ENCODE peak calls at places on chromosomes 6 and 20, in nine cellular contexts. C, K, L, U, E, T, H, P and I are unnamed samples.

GRCh38 chr6:151482290-151482689 is 11.5 kb upstream of the CCDC170 start:
- DNase-seq in C (no peak), K (no peak), L (peak), U (no peak), E (no peak), T (no peak), H (no peak), P (no peak), I (no peak)

GRCh38 chr6:83978324-83978734 is 55.2 kb upstream of the MRAP2 start:
- DNase-seq in C (no peak), K (no peak), L (peak), U (no peak), E (no peak), T (no peak), H (no peak), P (no peak), I (no peak)

GRCh38 chr6:90294614-90294988 is 2.0 kb downstream of the BACH2 start:
- DNase-seq in C (no peak), K (no peak), L (peak), U (no peak), E (no peak), T (no peak), H (peak), P (peak), I (no peak)

GRCh38 chr6:169845426-169846285 is 94.2 kb downstream of the ERMARD start:
- DNase-seq in C (peak), K (no peak), L (no peak), U (no peak), E (no peak), T (no peak), H (peak), P (no peak), I (no peak)

GRCh38 chr6:50330963-50331362 is 281.2 kb upstream of the DEFB112 start:
- DNase-seq in C (no peak), K (no peak), L (no peak), U (no peak), E (no peak), T (no peak), H (no peak), P (no peak), I (no peak)

GRCh38 chr6:80988892-80989291 is 763.6 kb downstream of the TENT5A start:
- DNase-seq in C (no peak), K (no peak), L (no peak), U (no peak), E (no peak), T (no peak), H (no peak), P (no peak), I (no peak)

GRCh38 chr20:21665687-21666446 is 39.6 kb upstream of the PAX1 start:
- DNase-seq in C (no peak), K (no peak), L (no peak), U (no peak), E (no peak), T (no peak), H (no peak), P (no peak), I (no peak)

GRCh38 chr20:49028684-49029083 is 17.4 kb upstream of the CSE1L start:
- DNase-seq in C (no peak), K (no peak), L (peak), U (no peak), E (no peak), T (no peak), H (no peak), P (no peak), I (no peak)

GRCh38 chr6:12324096-12324495 is 33.9 kb downstream of the EDN1 start:
- DNase-seq in C (no peak), K (peak), L (peak), U (no peak), E (peak), T (no peak), H (no peak), P (no peak), I (peak)

GRCh38 chr6:43308101-43308989 is at the start of gene CRIP3:
- DNase-seq in C (peak), K (peak), L (peak), U (no peak), E (peak), T (peak), H (peak), P (peak), I (no peak)

GRCh38 chr6:105739764-105740163 is 336.9 kb upstream of the PREP start:
- DNase-seq in C (no peak), K (no peak), L (no peak), U (no peak), E (no peak), T (no peak), H (no peak), P (no peak), I (no peak)

GRCh38 chr20:32162367-32162766 is 45.2 kb downstream of the PLAGL2 start:
- DNase-seq in C (no peak), K (no peak), L (no peak), U (no peak), E (no peak), T (no peak), H (peak), P (no peak), I (no peak)

GRCh38 chr6:165321150-165321549 is 11.7 kb upstream of the C6orf118 start:
- DNase-seq in C (no peak), K (no peak), L (no peak), U (no peak), E (no peak), T (no peak), H (no peak), P (no peak), I (no peak)

GRCh38 chr6:126720326-126720725 is 380.4 kb downstream of the CENPW start:
- DNase-seq in C (no peak), K (no peak), L (peak), U (no peak), E (no peak), T (no peak), H (no peak), P (no peak), I (no peak)

GRCh38 chr6:118283759-118284158 is 264.3 kb upstream of the PLN start:
- DNase-seq in C (no peak), K (peak), L (peak), U (peak), E (peak), T (peak), H (no peak), P (peak), I (no peak)

GRCh38 chr6:149965191-149966020 is 1.7 kb downstream of the ULBP1 start:
- DNase-seq in C (peak), K (no peak), L (no peak), U (no peak), E (peak), T (no peak), H (peak), P (no peak), I (no peak)

GRCh38 chr20:44217342-44218092 is 6.9 kb upstream of the OSER1 start:
- DNase-seq in C (no peak), K (peak), L (peak), U (peak), E (peak), T (peak), H (peak), P (peak), I (peak)

GRCh38 chr6:31065556-31065955 is 46.8 kb downstream of the C6orf15 start:
- DNase-seq in C (no peak), K (no peak), L (no peak), U (no peak), E (no peak), T (no peak), H (no peak), P (no peak), I (no peak)

GRCh38 chr20:4949833-4950178 is 51.5 kb downstream of the SLC23A2 start:
- DNase-seq in C (no peak), K (no peak), L (peak), U (no peak), E (no peak), T (no peak), H (no peak), P (no peak), I (no peak)

GRCh38 chr6:31186052-31186734 is 15.7 kb upstream of the POU5F1 start:
- DNase-seq in C (no peak), K (peak), L (peak), U (no peak), E (peak), T (peak), H (peak), P (no peak), I (no peak)

GRCh38 chr20:62770111-62770910 is 26.0 kb upstream of the MRGBP start:
- DNase-seq in C (no peak), K (no peak), L (no peak), U (no peak), E (no peak), T (peak), H (peak), P (no peak), I (no peak)

GRCh38 chr6:29826271-29826670 is 1.4 kb upstream of the HLA-G start:
- DNase-seq in C (no peak), K (no peak), L (no peak), U (no peak), E (no peak), T (no peak), H (no peak), P (no peak), I (no peak)

GRCh38 chr20:13221673-13222318 is 722 bp downstream of the ISM1 start:
- DNase-seq in C (peak), K (peak), L (peak), U (peak), E (peak), T (peak), H (peak), P (peak), I (peak)

GRCh38 chr6:52491203-52492069 is 71.3 kb downstream of the EFHC1 start:
- DNase-seq in C (no peak), K (no peak), L (peak), U (no peak), E (no peak), T (no peak), H (no peak), P (no peak), I (no peak)

GRCh38 chr6:19834858-19835257 is 2.3 kb upstream of the ID4 start:
- DNase-seq in C (no peak), K (no peak), L (peak), U (no peak), E (no peak), T (no peak), H (no peak), P (no peak), I (no peak)

GRCh38 chr6:149223120-149223775 is 94.3 kb upstream of the TAB2 start:
- DNase-seq in C (no peak), K (no peak), L (no peak), U (no peak), E (no peak), T (no peak), H (no peak), P (no peak), I (no peak)

GRCh38 chr20:47124235-47124717 is 229.6 kb downstream of the EYA2 start:
- DNase-seq in C (no peak), K (no peak), L (no peak), U (no peak), E (no peak), T (no peak), H (no peak), P (no peak), I (no peak)

GRCh38 chr20:21048841-21049273 is 57.3 kb downstream of the LINC00237 start:
- DNase-seq in C (no peak), K (peak), L (no peak), U (peak), E (peak), T (no peak), H (peak), P (peak), I (no peak)

GRCh38 chr20:45368221-45368980 is 5.4 kb downstream of the SYS1 start:
- DNase-seq in C (no peak), K (no peak), L (no peak), U (no peak), E (peak), T (no peak), H (peak), P (no peak), I (no peak)

GRCh38 chr20:1377341-1377871 is 15.4 kb downstream of the FKBP1A start:
- DNase-seq in C (no peak), K (no peak), L (no peak), U (no peak), E (no peak), T (no peak), H (no peak), P (no peak), I (no peak)

GRCh38 chr6:38375341-38375740 is 264.4 kb downstream of the BTBD9 start:
- DNase-seq in C (no peak), K (no peak), L (no peak), U (no peak), E (no peak), T (no peak), H (no peak), P (no peak), I (no peak)

GRCh38 chr6:148758492-148758891 is 11.7 kb downstream of the UST start:
- DNase-seq in C (no peak), K (no peak), L (no peak), U (no peak), E (peak), T (no peak), H (peak), P (no peak), I (no peak)

GRCh38 chr6:42694586-42694985 is 27.8 kb downstream of the PRPH2 start:
- DNase-seq in C (no peak), K (no peak), L (peak), U (no peak), E (no peak), T (no peak), H (no peak), P (no peak), I (no peak)

GRCh38 chr6:169824848-169825557 is 73.6 kb downstream of the ERMARD start:
- DNase-seq in C (no peak), K (no peak), L (no peak), U (no peak), E (no peak), T (no peak), H (peak), P (no peak), I (no peak)

GRCh38 chr20:22810626-22811559 is 224.2 kb upstream of the SSTR4 start:
- DNase-seq in C (no peak), K (no peak), L (no peak), U (no peak), E (no peak), T (no peak), H (no peak), P (no peak), I (no peak)

GRCh38 chr20:3174442-3175263 is 1.3 kb upstream of the LZTS3 start:
- DNase-seq in C (no peak), K (no peak), L (no peak), U (no peak), E (no peak), T (no peak), H (no peak), P (no peak), I (no peak)

GRCh38 chr6:97626586-97627441 is 343.8 kb upstream of the MMS22L start:
- DNase-seq in C (no peak), K (no peak), L (peak), U (no peak), E (no peak), T (no peak), H (no peak), P (no peak), I (no peak)

GRCh38 chr6:87078983-87079616 is 15.8 kb downstream of the CGA start:
- DNase-seq in C (peak), K (peak), L (peak), U (peak), E (peak), T (peak), H (peak), P (peak), I (peak)
- TF ChIP-seq CTCF in C (peak), K (peak), L (peak), U (peak), E (peak), T (peak), H (no peak), P (peak), I (peak)

DNA sequence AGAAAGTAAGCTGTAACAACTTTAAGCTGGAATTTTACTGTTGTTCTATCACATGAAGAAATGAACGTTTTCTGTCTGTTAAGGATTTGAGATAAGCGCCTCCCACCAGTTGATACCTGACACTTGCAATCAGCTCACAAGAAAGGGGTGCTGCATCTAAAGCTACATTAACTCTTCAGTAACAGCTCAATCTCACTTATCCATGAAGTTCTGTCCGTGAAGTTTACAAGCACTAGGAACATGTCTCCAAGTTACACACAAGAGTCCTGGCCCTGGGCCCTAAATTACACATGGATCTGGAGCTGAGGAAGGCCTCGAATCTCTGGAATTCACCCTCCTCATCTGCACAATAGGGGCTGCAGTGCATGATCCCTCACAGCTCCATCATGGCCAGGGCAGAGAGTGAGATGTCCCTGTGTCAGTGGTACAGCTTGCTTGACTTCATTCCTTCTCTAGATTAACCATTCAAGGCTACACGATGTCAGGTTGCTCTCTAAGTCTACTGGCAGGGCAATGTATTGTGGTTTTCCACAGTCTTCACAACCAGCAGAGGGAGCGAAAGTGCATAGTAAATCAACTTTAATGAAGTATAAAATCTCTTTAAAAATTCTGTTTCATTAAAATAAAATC is 182.4 kb upstream of the MCHR2 start:
- DNase-seq in C (no peak), K (peak), L (peak), U (no peak), E (no peak), T (no peak), H (no peak), P (no peak), I (no peak)
- TF ChIP-seq CTCF in C (peak), K (peak), L (peak), U (peak), E (peak), T (peak), H (no peak), P (no peak), I (peak)

GRCh38 chr6:157596461-157596860 is 215.5 kb downstream of the ZDHHC14 start:
- DNase-seq in C (no peak), K (no peak), L (no peak), U (no peak), E (no peak), T (no peak), H (no peak), P (no peak), I (no peak)

GRCh38 chr6:157595768-157596167 is 214.8 kb downstream of the ZDHHC14 start:
- DNase-seq in C (no peak), K (no peak), L (no peak), U (no peak), E (no peak), T (no peak), H (peak), P (no peak), I (no peak)

GRCh38 chr6:157596886-157597285 is 215.9 kb downstream of the ZDHHC14 start:
- DNase-seq in C (no peak), K (no peak), L (no peak), U (no peak), E (no peak), T (no peak), H (no peak), P (no peak), I (no peak)

GRCh38 chr6:157599191-157599590 is 218.2 kb downstream of the ZDHHC14 start:
- DNase-seq in C (no peak), K (no peak), L (no peak), U (no peak), E (peak), T (no peak), H (peak), P (no peak), I (no peak)

DNA sequence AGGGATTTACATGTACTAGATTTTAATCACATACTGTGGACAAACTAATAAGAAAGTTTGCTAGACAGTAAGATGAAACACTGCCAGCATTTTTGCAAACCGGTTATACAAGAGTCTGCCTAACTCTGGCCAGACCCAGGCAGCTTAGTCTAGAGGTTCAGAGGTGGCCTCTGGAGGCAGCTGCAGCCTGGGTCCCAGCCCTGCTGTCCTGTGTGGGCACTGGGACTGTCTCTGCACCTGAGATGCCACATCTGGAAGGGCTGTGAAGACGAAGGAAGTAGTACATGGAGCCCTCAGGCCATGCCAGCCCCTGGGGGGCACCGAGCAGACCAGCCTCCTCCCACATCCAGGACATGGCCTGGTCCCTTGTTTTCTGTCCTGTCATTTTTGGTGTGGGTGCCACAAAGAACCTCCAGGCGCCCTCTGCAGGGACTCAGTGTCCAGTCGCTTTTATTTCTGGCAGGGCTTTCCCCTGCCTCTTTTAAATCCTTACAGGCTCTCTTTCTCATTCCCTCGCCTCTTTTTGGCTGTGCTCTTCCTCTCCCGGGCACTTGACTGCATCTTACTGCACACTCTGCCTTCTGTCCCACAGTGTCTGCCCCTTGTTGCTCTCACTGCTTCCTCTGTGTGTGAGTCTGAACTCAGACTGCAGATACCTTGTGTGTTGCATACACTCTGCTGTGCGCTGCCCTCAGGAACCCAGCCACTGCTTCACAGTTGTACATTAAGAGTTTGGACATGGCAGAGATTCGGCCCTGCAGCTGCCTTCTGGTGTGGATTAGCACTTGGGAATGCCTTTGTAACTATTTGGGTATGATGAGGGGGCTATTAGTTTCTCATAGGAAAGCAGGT is 216.7 kb downstream of the ZDHHC14 start:
- DNase-seq in C (no peak), K (peak), L (no peak), U (peak), E (peak), T (peak), H (peak), P (no peak), I (no peak)
- TF ChIP-seq CTCF in C (peak), K (peak), L (peak), U (peak), E (peak), T (peak), H (peak), P (no peak), I (peak)

GRCh38 chr6:54618597-54618996 is 228.0 kb upstream of the FAM83B start:
- DNase-seq in C (no peak), K (no peak), L (no peak), U (no peak), E (no peak), T (no peak), H (no peak), P (no peak), I (no peak)

GRCh38 chr6:54624779-54625178 is 221.8 kb upstream of the FAM83B start:
- DNase-seq in C (no peak), K (no peak), L (peak), U (no peak), E (no peak), T (no peak), H (no peak), P (no peak), I (no peak)

GRCh38 chr6:54624216-54624615 is 222.4 kb upstream of the FAM83B start:
- DNase-seq in C (no peak), K (no peak), L (peak), U (no peak), E (no peak), T (no peak), H (no peak), P (no peak), I (no peak)

GRCh38 chr6:54619102-54619501 is 227.5 kb upstream of the FAM83B start:
- DNase-seq in C (no peak), K (no peak), L (no peak), U (no peak), E (no peak), T (no peak), H (no peak), P (no peak), I (no peak)

DNA sequence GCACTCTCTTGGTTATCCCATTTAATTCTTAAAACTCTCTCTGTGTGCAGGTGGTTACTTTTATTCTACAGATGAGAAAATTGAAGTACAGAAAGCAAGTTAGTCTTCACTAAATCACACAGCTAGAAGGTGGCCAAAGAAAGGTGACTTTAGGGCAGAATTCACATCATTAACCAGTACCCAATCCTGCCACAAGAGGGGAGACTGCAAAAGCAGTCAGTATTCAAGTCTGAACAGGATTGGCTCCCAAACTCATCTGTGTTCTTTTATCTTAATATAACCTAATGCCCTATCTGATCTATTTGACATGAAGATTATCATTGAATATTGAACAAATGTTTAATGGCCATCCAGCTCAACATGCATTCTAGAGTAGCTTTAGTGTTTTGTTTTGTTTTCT is 225.3 kb upstream of the FAM83B start:
- DNase-seq in C (no peak), K (peak), L (no peak), U (no peak), E (no peak), T (no peak), H (no peak), P (no peak), I (no peak)
- TF ChIP-seq CTCF in C (peak), K (peak), L (no peak), U (peak), E (peak), T (peak), H (no peak), P (no peak), I (peak)